ENCODE peak calls at places on chromosomes 6 and 20, in five cellular contexts. R is A549, G is IMR-90, C is GM12878, Q is HepG2. S is an unnamed sample.

GRCh38 chr20:17881741-17882064 is 86.9 kb downstream of the SNX5 start:
- DNase-seq in C (no peak), G (no peak), R (no peak), Q (no peak), S (no peak)

GRCh38 chr6:155439376-155439775 is 16.3 kb downstream of the NOX3 start:
- DNase-seq in R (no peak), C (no peak), G (no peak), Q (no peak), S (no peak)

GRCh38 chr6:166470029-166470862 is 87.5 kb upstream of the MPC1 start:
- DNase-seq in R (no peak), G (no peak), Q (no peak), C (no peak), S (no peak)

GRCh38 chr6:165184192-165184979 is 125.0 kb downstream of the C6orf118 start:
- DNase-seq in R (no peak), Q (no peak), G (no peak), C (no peak), S (no peak)

GRCh38 chr6:163327936-163328335 is 86.6 kb upstream of the QKI start:
- DNase-seq in R (no peak), C (no peak), Q (no peak), G (no peak), S (no peak)

GRCh38 chr6:129251669-129252376 is 368.9 kb downstream of the LAMA2 start:
- DNase-seq in R (peak; percentile 8), Q (peak; percentile 63), C (peak; percentile 17), G (peak; percentile 75), S (peak; percentile 7)

GRCh38 chr6:76124010-76124409 is 51.5 kb upstream of the IMPG1 start:
- DNase-seq in Q (no peak), G (no peak), C (no peak), R (no peak), S (no peak)

GRCh38 chr6:56226946-56227879 is 20.2 kb downstream of the COL21A1 start:
- DNase-seq in G (peak; percentile 46), R (no peak), Q (no peak), C (no peak), S (no peak)

GRCh38 chr6:453152-453551 is 61.6 kb downstream of the IRF4 start:
- DNase-seq in Q (no peak), R (no peak), C (no peak), G (no peak), S (no peak)

GRCh38 chr6:1081566-1081965 is 230.3 kb upstream of the FOXQ1 start:
- DNase-seq in G (peak; percentile 47), R (no peak), Q (no peak), C (no peak), S (no peak)

GRCh38 chr20:61560361-61560853 is 308.3 kb downstream of the CDH4 start:
- DNase-seq in G (peak; percentile 42), Q (no peak), C (no peak), R (no peak), S (peak; percentile 57)

GRCh38 chr20:61561111-61561830 is 309.2 kb downstream of the CDH4 start:
- DNase-seq in Q (no peak), R (no peak), C (no peak), G (no peak), S (no peak)

GRCh38 chr20:61557603-61558002 is 305.5 kb downstream of the CDH4 start:
- DNase-seq in Q (no peak), C (no peak), R (no peak), G (no peak), S (no peak)

GRCh38 chr20:61559706-61560315 is 307.8 kb downstream of the CDH4 start:
- DNase-seq in Q (no peak), G (no peak), R (no peak), C (no peak), S (no peak)

GRCh38 chr20:61558726-61559125 is 306.7 kb downstream of the CDH4 start:
- DNase-seq in G (peak; percentile 49), C (no peak), Q (no peak), R (no peak), S (no peak)
- TF ChIP-seq SMC3 in G (no peak), C (no peak), Q (no peak), R (no peak), S (no peak)

GRCh38 chr20:35576816-35577215 is 34.9 kb downstream of the ERGIC3 start:
- DNase-seq in Q (no peak), G (no peak), R (no peak), C (no peak), S (no peak)
- TF ChIP-seq POLR2A in Q (no peak), G (no peak), R (no peak), C (no peak), S (no peak)

GRCh38 chr6:158642097-158642601 is 2.4 kb downstream of the DYNLT1 start:
- DNase-seq in R (no peak), Q (no peak), G (peak; percentile 96), C (no peak), S (no peak)
- TF ChIP-seq SMC3 in R (no peak), Q (no peak), G (no peak), C (no peak), S (no peak)

GRCh38 chr20:36862857-36863668 is 12.9 kb upstream of the TLDC2 start:
- DNase-seq in R (no peak), C (no peak), G (no peak), Q (no peak), S (no peak)
- TF ChIP-seq POLR2A in R (peak; percentile 54), C (peak; percentile 32), G (no peak), Q (no peak), S (no peak)

GRCh38 chr6:134826889-134827737 is 122.8 kb downstream of the ALDH8A1 start:
- DNase-seq in C (no peak), G (peak; percentile 81), R (no peak), Q (no peak), S (no peak)
- TF ChIP-seq SMC3 in C (no peak), G (no peak), R (no peak), Q (no peak), S (no peak)

S was measured in K562.